ENCODE peak calls at places on chromosomes 7 and 10, in nine cellular contexts. R is IMR-90, M is K562, O is dorsolateral prefrontal cortex, Z is body of pancreas, J is lower lobe of right lung, D is lower leg skin, A is right lobe of liver, S is transverse colon. P is an unnamed sample.

GRCh38 chr10:58107506-58107905 is 160.2 kb downstream of the IPMK start:
- DNase-seq in R (peak; percentile 72), M (no peak), O (no peak), Z (no peak), J (no peak), D (no peak), A (no peak), S (no peak), P (peak; percentile 19)

GRCh38 chr10:24444337-24444736 is 235.4 kb downstream of the KIAA1217 start:
- DNase-seq in R (peak; percentile 96), M (no peak), O (no peak), Z (no peak), J (no peak), D (no peak), A (no peak), S (no peak), P (peak; percentile 85)

GRCh38 chr10:110336111-110336721 is 31.5 kb upstream of the SMNDC1 start:
- DNase-seq in R (peak; percentile 98), M (no peak), O (no peak), Z (no peak), J (no peak), D (peak; percentile 64), A (no peak), S (no peak), P (peak; percentile 96)

GRCh38 chr10:34547283-34547682 is 267.8 kb downstream of the PARD3 start:
- DNase-seq in R (peak; percentile 46), M (no peak), O (no peak), Z (no peak), J (no peak), D (no peak), A (no peak), S (no peak), P (no peak)

GRCh38 chr7:113404245-113404644 is 285.9 kb upstream of the SMIM30 start:
- DNase-seq in R (no peak), M (peak; percentile 51), O (no peak), Z (no peak), J (no peak), D (no peak), A (peak; percentile 46), S (no peak), P (no peak)

GRCh38 chr10:124709862-124710261 is 34.3 kb downstream of the FAM53B start:
- DNase-seq in R (no peak), M (no peak), O (no peak), Z (no peak), J (peak; percentile 89), D (peak; percentile 94), A (no peak), S (peak; percentile 85), P (no peak)

GRCh38 chr7:38317457-38318037 is 44.1 kb upstream of the TARP start:
- DNase-seq in R (no peak), M (no peak), O (no peak), Z (no peak), J (no peak), D (no peak), A (no peak), S (no peak), P (no peak)

GRCh38 chr10:79375321-79376077 is 28.2 kb downstream of the PPIF start:
- DNase-seq in R (peak; percentile 59), M (peak; percentile 59), O (no peak), Z (no peak), J (peak; percentile 38), D (peak; percentile 82), A (no peak), S (no peak), P (peak; percentile 56)

GRCh38 chr7:111083423-111083822 is 7.5 kb upstream of the LRRN3 start:
- DNase-seq in R (peak; percentile 78), M (no peak), O (no peak), Z (no peak), J (no peak), D (no peak), A (no peak), S (no peak), P (peak; percentile 33)

GRCh38 chr7:105346593-105347322 is 42.0 kb downstream of the SRPK2 start:
- DNase-seq in R (no peak), M (no peak), O (no peak), Z (no peak), J (no peak), D (no peak), A (no peak), S (no peak), P (no peak)

GRCh38 chr7:139745330-139746143 is 32.3 kb downstream of the HIPK2 start:
- DNase-seq in R (no peak), M (no peak), O (no peak), Z (no peak), J (no peak), D (peak; percentile 39), A (peak; percentile 73), S (no peak), P (peak; percentile 76)

GRCh38 chr7:11668727-11669126 is 163.3 kb downstream of the THSD7A start:
- DNase-seq in R (no peak), M (no peak), O (no peak), Z (no peak), J (no peak), D (no peak), A (no peak), S (no peak), P (no peak)

GRCh38 chr10:71685554-71686202 is 33.9 kb downstream of the C10orf105 start:
- DNase-seq in R (no peak), M (no peak), O (no peak), Z (no peak), J (no peak), D (no peak), A (no peak), S (no peak), P (no peak)

GRCh38 chr10:128859738-128860386 is 607.2 kb upstream of the MGMT start:
- DNase-seq in R (no peak), M (peak; percentile 55), O (no peak), Z (no peak), J (no peak), D (peak; percentile 77), A (no peak), S (peak; percentile 45), P (no peak)

GRCh38 chr7:2596636-2597635 is 34.9 kb upstream of the TTYH3 start:
- DNase-seq in R (no peak), M (no peak), O (no peak), Z (no peak), J (no peak), D (no peak), A (no peak), S (no peak), P (peak; percentile 41)

DNA sequence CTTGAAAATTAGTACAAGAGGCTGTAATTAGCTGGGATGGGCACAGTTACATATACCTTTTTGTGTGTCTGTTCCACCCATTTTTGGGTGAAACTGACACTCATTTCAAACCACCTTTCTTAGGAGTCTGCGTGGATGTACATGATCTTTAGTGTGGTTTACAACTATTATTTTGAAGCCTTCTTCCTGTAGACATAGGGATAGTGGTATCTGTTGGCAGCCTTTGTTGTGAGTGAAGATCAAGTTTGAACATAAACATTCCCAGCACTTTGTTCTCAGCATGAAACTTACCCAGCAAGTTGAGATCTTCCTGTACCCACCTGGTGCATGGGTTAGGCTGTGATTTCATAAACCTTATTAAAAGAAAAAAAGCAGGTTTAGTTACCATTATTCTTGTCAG is 2.0 kb downstream of the BAG3 start:
- DNase-seq in R (peak; percentile 30), M (no peak), O (no peak), Z (no peak), J (no peak), D (no peak), A (no peak), S (no peak), P (no peak)
- H3K4me3 ChIP-seq in R (peak overlapping the region; percentile 71), M (peak overlapping the region; percentile 89), O (peak overlapping the region; percentile 72), Z (peak overlapping the region; percentile 6), J (peak overlapping the region; percentile 90), D (no peak overlapping the region), A (peak overlapping the region; percentile 84), S (peak overlapping the region; percentile 70), P (peak overlapping the region; percentile 87)

DNA sequence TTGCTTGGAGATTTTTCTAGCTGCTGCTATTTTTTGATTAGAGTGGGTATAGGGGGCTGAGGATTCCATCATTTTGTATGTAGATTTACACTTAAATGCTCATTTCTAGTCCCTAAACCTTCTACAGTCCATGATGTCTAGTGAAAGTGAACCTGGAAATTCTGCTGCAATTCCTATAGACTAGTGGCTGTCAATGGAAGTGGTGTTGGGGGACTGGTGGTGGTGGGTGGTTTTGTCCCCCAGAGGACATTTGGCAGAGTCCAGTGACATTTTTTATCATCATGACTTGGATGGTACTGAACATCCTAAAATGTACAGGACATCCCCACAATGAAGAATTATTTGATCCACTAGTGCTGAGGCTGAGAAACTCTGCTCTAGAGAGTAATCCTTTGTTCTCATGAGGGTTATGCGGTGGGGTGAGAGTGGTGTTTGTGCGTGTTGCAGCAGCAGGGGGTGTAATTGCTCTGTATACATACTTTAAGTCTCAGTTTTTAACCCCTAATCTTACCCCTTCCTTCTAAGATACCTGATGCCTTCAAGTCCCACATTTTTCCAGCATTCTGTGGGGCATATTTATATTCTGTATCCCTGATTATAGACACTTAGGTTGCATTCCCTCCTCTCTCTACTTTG is 35.0 kb downstream of the KIF11 start:
- DNase-seq in R (no peak), M (no peak), O (no peak), Z (no peak), J (no peak), D (no peak), A (no peak), S (no peak), P (no peak)
- TF ChIP-seq CTCF in R (no peak), M (no peak), O (peak; percentile 20), Z (no peak), J (no peak), D (no peak), A (no peak), S (no peak), P (no peak)

GRCh38 chr10:122044045-122044661 is 55.2 kb downstream of the TACC2 start:
- DNase-seq in R (peak; percentile 49), M (no peak), O (no peak), Z (peak; percentile 74), J (no peak), D (no peak), A (peak; percentile 62), S (peak; percentile 32), P (peak; percentile 71)

GRCh38 chr10:122042836-122043235 is 53.9 kb downstream of the TACC2 start:
- DNase-seq in R (no peak), M (no peak), O (no peak), Z (no peak), J (no peak), D (no peak), A (no peak), S (no peak), P (no peak)

GRCh38 chr10:122044713-122045112 is 55.8 kb downstream of the TACC2 start:
- DNase-seq in R (peak; percentile 53), M (no peak), O (no peak), Z (peak; percentile 46), J (no peak), D (no peak), A (peak; percentile 82), S (peak; percentile 27), P (peak; percentile 40)

GRCh38 chr10:122049076-122049475 is 60.1 kb downstream of the TACC2 start:
- DNase-seq in R (no peak), M (no peak), O (no peak), Z (no peak), J (no peak), D (no peak), A (no peak), S (no peak), P (no peak)

GRCh38 chr10:122045212-122045611 is 56.2 kb downstream of the TACC2 start:
- DNase-seq in R (no peak), M (no peak), O (no peak), Z (no peak), J (no peak), D (no peak), A (no peak), S (no peak), P (no peak)
- H3K4me3 ChIP-seq in R (no peak overlapping the region), M (no peak overlapping the region), O (no peak overlapping the region), Z (no peak overlapping the region), J (no peak overlapping the region), D (no peak overlapping the region), A (no peak overlapping the region), S (no peak overlapping the region), P (no peak overlapping the region)

GRCh38 chr10:63268798-63269503 is 135.8 kb downstream of the NRBF2 start:
- DNase-seq in R (peak; percentile 97), M (peak; percentile 96), O (peak; percentile 53), Z (peak; percentile 91), J (peak; percentile 70), D (peak; percentile 96), A (peak; percentile 87), S (peak; percentile 89), P (peak; percentile 97)
- TF ChIP-seq CTCF in R (peak; percentile 17), M (peak; percentile 32), O (peak; percentile 22), Z (peak; percentile 8), J (peak; percentile 32), D (no peak), A (peak; percentile 24), S (peak; percentile 39), P (no peak)

P was measured in foreskin fibroblast.